ENCODE peak calls at places on chromosomes 7 and 10, in five cellular contexts. E is activated CD4-positive, alpha-beta T cell treated with anti-CD3 and anti-CD28 coated beads for 24 hours; X is endothelial cell of umbilical vein; M is posterior vena cava; Y is progenitor cell of endocrine pancreas. A is an unnamed sample.

GRCh38 chr7:36161996-36162395 is 8.9 kb downstream of the EEPD1 start:
- DNase-seq in E (no peak), Y (no peak), X (no peak), M (no peak), A (no peak)

GRCh38 chr7:65840446-65840845 is 32.4 kb upstream of the VKORC1L1 start:
- DNase-seq in Y (peak), X (no peak), M (no peak), E (no peak), A (no peak)

GRCh38 chr7:37732253-37732652 is 48.7 kb downstream of the GPR141 start:
- DNase-seq in X (peak), M (no peak), Y (peak), E (no peak), A (peak)

GRCh38 chr7:17043012-17043877 is 161.5 kb upstream of the AGR3 start:
- DNase-seq in X (peak), E (no peak), M (no peak), Y (no peak), A (peak)

GRCh38 chr10:74705361-74705980 is 120.9 kb upstream of the KAT6B start:
- DNase-seq in M (no peak), Y (no peak), E (no peak), X (no peak), A (no peak)

GRCh38 chr7:78529392-78529791 is 730.8 kb downstream of the PHTF2 start:
- DNase-seq in Y (no peak), E (no peak), X (no peak), M (no peak), A (peak)

GRCh38 chr7:157614457-157615020 is 277.7 kb downstream of the DNAJB6 start:
- DNase-seq in M (peak), Y (no peak), E (no peak), X (no peak), A (no peak)

GRCh38 chr7:119783799-119784198 is 489.2 kb upstream of the KCND2 start:
- DNase-seq in X (peak), E (no peak), Y (no peak), M (peak), A (no peak)

GRCh38 chr10:108230478-108231170 is 1066.1 kb upstream of the SORCS1 start:
- DNase-seq in E (no peak), M (no peak), X (no peak), Y (no peak), A (no peak)

GRCh38 chr7:20235303-20235702 is 18.1 kb upstream of the MACC1 start:
- DNase-seq in X (no peak), M (no peak), E (no peak), Y (no peak), A (no peak)

GRCh38 chr7:141397236-141398163 is 153.7 kb upstream of the AGK start:
- DNase-seq in E (no peak), Y (no peak), X (no peak), M (no peak), A (no peak)